ENCODE peak calls at places on chromosomes 2 and 18, in eight cellular contexts. J, Q, E, V, M, F, Y and R are unnamed samples.

GRCh38 chr2:164205347-164205746 is 415.9 kb downstream of the GRB14 start:
- DNase-seq in J (no peak), Q (no peak), E (no peak), V (peak; percentile 66), M (no peak), F (no peak), Y (peak; percentile 4), R (no peak)

GRCh38 chr2:224884188-224884587 is 158.1 kb downstream of the DOCK10 start:
- DNase-seq in J (no peak), Q (no peak), E (no peak), V (no peak), M (no peak), F (no peak), Y (no peak), R (no peak)

GRCh38 chr2:149817206-149817605 is 229.6 kb upstream of the MMADHC start:
- DNase-seq in J (no peak), Q (no peak), E (no peak), V (no peak), M (no peak), F (no peak), Y (no peak), R (no peak)

GRCh38 chr18:33495278-33495677 is 54.8 kb upstream of the CCDC178 start:
- DNase-seq in J (peak; percentile 27), Q (peak; percentile 70), E (no peak), V (peak; percentile 31), M (no peak), F (peak; percentile 66), Y (peak; percentile 64), R (no peak)

GRCh38 chr2:24010477-24011277 is 792 bp downstream of the MFSD2B start:
- DNase-seq in J (peak; percentile 61), Q (no peak), E (no peak), V (no peak), M (no peak), F (peak; percentile 51), Y (no peak), R (no peak)

GRCh38 chr2:71602115-71602495 is 148.7 kb downstream of the DYSF start:
- DNase-seq in J (no peak), Q (no peak), E (no peak), V (no peak), M (peak; percentile 60), F (no peak), Y (no peak), R (no peak)

GRCh38 chr2:176112375-176113302 is 3.9 kb upstream of the HOXD10 start:
- DNase-seq in J (no peak), Q (no peak), E (no peak), V (no peak), M (peak; percentile 64), F (peak; percentile 33), Y (no peak), R (no peak)

GRCh38 chr2:73101626-73102256 is 11.0 kb downstream of the RAB11FIP5 start:
- DNase-seq in J (no peak), Q (no peak), E (no peak), V (peak; percentile 33), M (peak; percentile 82), F (no peak), Y (no peak), R (no peak)

GRCh38 chr2:71683666-71684065 is 230.3 kb downstream of the DYSF start:
- DNase-seq in J (no peak), Q (no peak), E (no peak), V (no peak), M (no peak), F (no peak), Y (no peak), R (no peak)

GRCh38 chr2:183185534-183185933 is 61.3 kb downstream of the NUP35 start:
- DNase-seq in J (no peak), Q (peak; percentile 43), E (no peak), V (no peak), M (no peak), F (no peak), Y (peak; percentile 8), R (no peak)

GRCh38 chr2:232013701-232014353 is 52.3 kb downstream of the DIS3L2 start:
- DNase-seq in J (no peak), Q (no peak), E (no peak), V (peak; percentile 56), M (peak; percentile 78), F (no peak), Y (peak; percentile 10), R (peak; percentile 81)

GRCh38 chr2:151182396-151182795 is 79.3 kb downstream of the RBM43 start:
- DNase-seq in J (no peak), Q (no peak), E (no peak), V (no peak), M (no peak), F (no peak), Y (no peak), R (no peak)

GRCh38 chr2:168233166-168233565 is 14.2 kb downstream of the STK39 start:
- DNase-seq in J (no peak), Q (no peak), E (no peak), V (no peak), M (no peak), F (no peak), Y (no peak), R (no peak)
- H2AFZ ChIP-seq in J (no peak overlapping the region), Q (no peak overlapping the region), E (no peak overlapping the region), V (no peak overlapping the region), M (no peak overlapping the region), F (no peak overlapping the region), Y (no peak overlapping the region), R (no peak overlapping the region)

GRCh38 chr2:54755641-54756326 is 32.3 kb downstream of the EML6 start:
- DNase-seq in J (no peak), Q (no peak), E (no peak), V (no peak), M (no peak), F (no peak), Y (no peak), R (no peak)
- TF ChIP-seq CTCF in J (peak; percentile 7), Q (no peak), E (no peak), V (no peak), M (no peak), F (no peak), Y (no peak), R (no peak)

GRCh38 chr2:169366066-169366465 is 3.7 kb upstream of the LRP2 start:
- DNase-seq in J (no peak), Q (no peak), E (no peak), V (peak; percentile 19), M (no peak), F (no peak), Y (no peak), R (no peak)

GRCh38 chr2:169363027-169363569 is 764 bp upstream of the LRP2 start:
- DNase-seq in J (no peak), Q (peak; percentile 37), E (no peak), V (no peak), M (peak; percentile 80), F (peak; percentile 21), Y (no peak), R (no peak)

GRCh38 chr2:169363570-169364150 is 1.3 kb upstream of the LRP2 start:
- DNase-seq in J (peak; percentile 27), Q (peak; percentile 76), E (no peak), V (no peak), M (peak; percentile 87), F (peak; percentile 49), Y (peak; percentile 62), R (no peak)

GRCh38 chr2:169362346-169363026 is at the start of gene LRP2:
- DNase-seq in J (peak; percentile 16), Q (peak; percentile 74), E (no peak), V (no peak), M (peak; percentile 71), F (peak; percentile 38), Y (peak; percentile 39), R (no peak)

DNA sequence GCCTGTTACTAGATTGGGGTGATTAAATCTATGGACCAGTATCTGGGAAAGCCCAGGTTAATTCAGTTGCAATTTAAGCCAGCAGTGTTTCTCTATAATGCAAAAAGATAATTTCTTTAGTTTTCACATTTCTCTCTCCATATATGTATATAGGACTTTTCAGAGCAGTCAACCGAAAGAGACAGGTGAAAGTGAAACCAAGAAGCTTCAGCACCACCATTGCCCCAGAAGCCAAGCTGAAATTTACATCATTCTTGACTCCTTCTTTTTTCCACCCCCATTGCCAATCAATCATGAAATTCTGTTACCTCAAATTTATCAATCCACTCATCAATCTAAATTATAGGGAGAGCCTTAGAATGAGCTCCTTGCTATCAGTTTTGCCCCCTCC is 2.8 kb upstream of the LRP2 start:
- DNase-seq in J (no peak), Q (no peak), E (no peak), V (no peak), M (no peak), F (no peak), Y (no peak), R (no peak)
- H2AFZ ChIP-seq in J (peak overlapping the region; percentile 66), Q (no peak overlapping the region), E (peak overlapping the region; percentile 81), V (peak overlapping the region; percentile 70), M (no peak overlapping the region), F (no peak overlapping the region), Y (no peak overlapping the region), R (no peak overlapping the region)

GRCh38 chr2:127201452-127201851 is 18.6 kb downstream of the CYP27C1 start:
- DNase-seq in J (no peak), Q (no peak), E (no peak), V (no peak), M (no peak), F (peak; percentile 70), Y (no peak), R (no peak)
- TF ChIP-seq CTCF in J (no peak), Q (no peak), E (no peak), V (peak; percentile 43), M (no peak), F (peak; percentile 26), Y (no peak), R (no peak)

GRCh38 chr18:74508821-74509225 is 12.7 kb downstream of the CNDP2 start:
- DNase-seq in J (no peak), Q (no peak), E (no peak), V (no peak), M (no peak), F (peak; percentile 5), Y (peak; percentile 63), R (no peak)
- H2AFZ ChIP-seq in J (no peak overlapping the region), Q (no peak overlapping the region), E (no peak overlapping the region), V (no peak overlapping the region), M (no peak overlapping the region), F (no peak overlapping the region), Y (no peak overlapping the region), R (no peak overlapping the region)

GRCh38 chr2:11829324-11829946 is 83.0 kb downstream of the LPIN1 start:
- DNase-seq in J (peak; percentile 58), Q (peak; percentile 85), E (peak; percentile 41), V (peak; percentile 75), M (no peak), F (peak; percentile 91), Y (peak; percentile 63), R (no peak)
- TF ChIP-seq CTCF in J (peak; percentile 70), Q (peak; percentile 69), E (peak; percentile 63), V (peak; percentile 79), M (peak; percentile 59), F (peak; percentile 75), Y (peak; percentile 47), R (peak; percentile 61)

GRCh38 chr18:58427321-58427720 is 201.6 kb downstream of the ALPK2 start:
- DNase-seq in J (no peak), Q (no peak), E (no peak), V (no peak), M (no peak), F (no peak), Y (no peak), R (no peak)
- H2AFZ ChIP-seq in J (no peak overlapping the region), Q (no peak overlapping the region), E (no peak overlapping the region), V (no peak overlapping the region), M (no peak overlapping the region), F (no peak overlapping the region), Y (no peak overlapping the region), R (no peak overlapping the region)

DNA sequence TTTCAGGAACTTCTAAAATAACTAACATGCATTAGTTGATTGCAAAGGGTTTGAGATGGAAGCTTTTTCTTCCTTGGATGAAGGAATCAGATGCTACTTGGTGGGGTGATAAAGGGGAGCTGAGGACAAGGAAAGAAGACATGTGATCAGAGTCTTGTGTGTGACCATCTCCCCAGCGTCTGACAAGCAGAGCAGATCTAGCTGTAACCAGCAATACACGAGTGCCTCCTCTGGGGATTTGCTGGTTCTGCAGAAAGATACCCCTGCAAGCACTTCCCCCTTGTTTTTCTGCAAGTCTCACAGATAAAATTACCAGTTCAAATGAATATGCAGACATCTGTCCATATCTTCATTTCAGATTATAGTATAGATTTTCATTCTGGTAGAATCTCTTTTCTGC is 2.7 kb downstream of the CDH7 start:
- DNase-seq in J (no peak), Q (peak; percentile 85), E (no peak), V (peak; percentile 76), M (no peak), F (peak; percentile 65), Y (peak; percentile 78), R (no peak)
- TF ChIP-seq CTCF in J (no peak), Q (peak; percentile 77), E (no peak), V (peak; percentile 83), M (no peak), F (peak; percentile 81), Y (peak; percentile 59), R (no peak)